ENCODE peak calls at places on chromosomes 12 and 14, in seven cellular contexts. U is DND-41; X is HepG2; J is CD8-positive, alpha-beta T cell; K is uterus; M is small intestine; G is left ventricle myocardium inferior. E is an unnamed sample. For H3K4me1, the result is how much of the 10 kb centered on the place peaks cover.

GRCh38 chr14:93734086-93734822 is 54.0 kb downstream of the PRIMA1 start:
- DNase-seq in U (peak), X (no peak), J (no peak), K (peak), M (no peak), G (no peak), E (peak)

GRCh38 chr14:104394606-104394910 is 185.0 kb upstream of the C14orf180 start:
- DNase-seq in U (peak), X (no peak), J (no peak), K (peak), M (no peak), G (peak), E (peak)

GRCh38 chr12:28767836-28768348 is 381.2 kb upstream of the FAR2 start:
- DNase-seq in U (no peak), X (no peak), J (no peak), K (no peak), M (no peak), G (no peak), E (no peak)

GRCh38 chr14:93648440-93649168 is 139.7 kb downstream of the PRIMA1 start:
- DNase-seq in U (no peak), X (peak), J (no peak), K (no peak), M (peak), G (no peak), E (peak)

GRCh38 chr14:92712654-92713051 is 35.8 kb downstream of the LGMN start:
- DNase-seq in U (no peak), X (no peak), J (no peak), K (no peak), M (no peak), G (no peak), E (no peak)

GRCh38 chr12:18556081-18556645 is 181.6 kb downstream of the PLCZ1 start:
- DNase-seq in U (no peak), X (no peak), J (no peak), K (no peak), M (no peak), G (no peak), E (no peak)

GRCh38 chr12:56084958-56085543 is 5.1 kb downstream of the ERBB3 start:
- DNase-seq in U (peak), X (no peak), J (no peak), K (no peak), M (peak), G (no peak), E (peak)

GRCh38 chr14:73235531-73236155 is 1.7 kb upstream of the PAPLN start:
- DNase-seq in U (no peak), X (no peak), J (no peak), K (no peak), M (peak), G (no peak), E (peak)

GRCh38 chr12:106871477-106871876 is 84.2 kb upstream of the TMEM263 start:
- DNase-seq in U (no peak), X (no peak), J (no peak), K (no peak), M (no peak), G (no peak), E (no peak)

GRCh38 chr12:51281202-51281924 is 11.1 kb upstream of the SMAGP start:
- DNase-seq in U (no peak), X (no peak), J (no peak), K (no peak), M (no peak), G (no peak), E (no peak)

GRCh38 chr12:123267991-123268843 is 3.4 kb downstream of the CDK2AP1 start:
- DNase-seq in U (no peak), X (no peak), J (no peak), K (no peak), M (no peak), G (peak), E (no peak)

GRCh38 chr14:23195552-23196101 is 12.2 kb upstream of the SLC7A8 start:
- DNase-seq in U (no peak), X (peak), J (no peak), K (no peak), M (no peak), G (no peak), E (no peak)

GRCh38 chr12:65827827-65828231 is 3.5 kb downstream of the HMGA2 start:
- DNase-seq in U (no peak), X (peak), J (no peak), K (no peak), M (no peak), G (no peak), E (no peak)

GRCh38 chr12:65832217-65832616 is 7.9 kb downstream of the HMGA2 start:
- DNase-seq in U (no peak), X (no peak), J (no peak), K (no peak), M (no peak), G (no peak), E (no peak)

GRCh38 chr12:65829716-65830115 is 5.4 kb downstream of the HMGA2 start:
- DNase-seq in U (no peak), X (no peak), J (no peak), K (no peak), M (no peak), G (no peak), E (no peak)

GRCh38 chr12:65828711-65829339 is 4.5 kb downstream of the HMGA2 start:
- DNase-seq in U (no peak), X (no peak), J (no peak), K (no peak), M (no peak), G (no peak), E (no peak)

GRCh38 chr12:65830305-65830704 is 6.0 kb downstream of the HMGA2 start:
- DNase-seq in U (no peak), X (no peak), J (no peak), K (no peak), M (no peak), G (no peak), E (no peak)
- H3K4me1 ChIP-seq in U (under half), X (half or more), J (under half), K (under half), M (under half), G (under half), E (under half)

GRCh38 chr14:67359775-67360468 is at the start of the genes ATP6V1D and EIF2S1:
- DNase-seq in U (peak), X (peak), J (peak), K (peak), M (peak), G (peak), E (peak)
- H3K4me1 ChIP-seq in U (half or more), X (under half), J (under half), K (under half), M (under half), G (half or more), E (half or more)

GRCh38 chr14:71089974-71090373 is 182.7 kb downstream of the PCNX1 start:
- DNase-seq in U (no peak), X (no peak), J (no peak), K (no peak), M (no peak), G (no peak), E (no peak)

GRCh38 chr14:71086571-71086970 is 179.3 kb downstream of the PCNX1 start:
- DNase-seq in U (no peak), X (no peak), J (no peak), K (no peak), M (no peak), G (no peak), E (no peak)
- H3K4me1 ChIP-seq in U (under half), X (under half), J (under half), K (under half), M (under half), G (under half), E (under half)

GRCh38 chr12:118682656-118683055 is 298.7 kb upstream of the SRRM4 start:
- DNase-seq in U (no peak), X (no peak), J (no peak), K (no peak), M (no peak), G (no peak), E (no peak)
- H3K4me1 ChIP-seq in U (under half), X (under half), J (under half), K (under half), M (under half), G (under half), E (under half)

GRCh38 chr14:100308112-100308792 is 2.0 kb upstream of the SLC25A29 start:
- DNase-seq in U (no peak), X (no peak), J (no peak), K (no peak), M (no peak), G (no peak), E (no peak)

GRCh38 chr14:100306256-100306505 is at the start of gene SLC25A29:
- DNase-seq in U (no peak), X (no peak), J (no peak), K (no peak), M (no peak), G (no peak), E (no peak)

GRCh38 chr14:100307215-100308111 is 1.2 kb upstream of the SLC25A29 start:
- DNase-seq in U (no peak), X (no peak), J (no peak), K (no peak), M (peak), G (no peak), E (no peak)

GRCh38 chr14:100306506-100307214 is 416 bp upstream of the SLC25A29 start:
- DNase-seq in U (peak), X (peak), J (peak), K (peak), M (peak), G (peak), E (peak)

DNA sequence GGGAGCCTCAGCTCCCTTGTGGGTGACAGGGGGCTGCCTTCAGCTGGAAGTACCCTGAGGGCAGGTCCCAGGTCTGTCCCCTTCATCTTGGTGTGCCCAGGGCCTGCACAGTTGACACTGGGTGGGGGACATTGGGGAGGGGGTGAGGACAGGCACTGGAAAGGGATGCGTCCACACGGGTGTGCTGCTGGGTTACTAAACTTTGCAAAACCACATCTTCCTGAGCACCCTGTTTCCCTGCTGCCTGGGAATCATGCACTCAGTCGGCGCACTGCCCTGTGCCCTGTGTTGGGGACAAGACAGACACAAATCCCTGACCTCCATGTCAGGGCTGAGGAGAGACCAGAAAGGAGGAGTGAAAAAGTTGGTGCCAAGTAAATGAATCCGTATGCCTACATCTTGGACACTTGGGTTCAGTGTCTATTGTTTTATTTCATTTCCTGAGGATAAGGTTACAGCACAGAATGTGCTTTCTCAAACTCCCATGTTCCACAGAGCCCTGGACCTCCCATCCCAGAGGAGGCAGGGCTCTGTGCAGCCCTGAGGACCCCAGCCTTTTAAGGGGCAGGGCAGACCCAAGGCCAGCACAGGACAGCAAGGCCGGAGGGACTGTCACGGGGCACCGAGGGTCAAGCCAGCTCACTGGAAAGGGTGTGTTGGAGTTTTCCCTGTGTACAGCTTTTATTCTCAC is 2.9 kb upstream of the SLC25A29 start:
- DNase-seq in U (no peak), X (no peak), J (no peak), K (no peak), M (no peak), G (no peak), E (no peak)
- H3K4me1 ChIP-seq in U (under half), X (half or more), J (under half), K (under half), M (under half), G (half or more), E (under half)

DNA sequence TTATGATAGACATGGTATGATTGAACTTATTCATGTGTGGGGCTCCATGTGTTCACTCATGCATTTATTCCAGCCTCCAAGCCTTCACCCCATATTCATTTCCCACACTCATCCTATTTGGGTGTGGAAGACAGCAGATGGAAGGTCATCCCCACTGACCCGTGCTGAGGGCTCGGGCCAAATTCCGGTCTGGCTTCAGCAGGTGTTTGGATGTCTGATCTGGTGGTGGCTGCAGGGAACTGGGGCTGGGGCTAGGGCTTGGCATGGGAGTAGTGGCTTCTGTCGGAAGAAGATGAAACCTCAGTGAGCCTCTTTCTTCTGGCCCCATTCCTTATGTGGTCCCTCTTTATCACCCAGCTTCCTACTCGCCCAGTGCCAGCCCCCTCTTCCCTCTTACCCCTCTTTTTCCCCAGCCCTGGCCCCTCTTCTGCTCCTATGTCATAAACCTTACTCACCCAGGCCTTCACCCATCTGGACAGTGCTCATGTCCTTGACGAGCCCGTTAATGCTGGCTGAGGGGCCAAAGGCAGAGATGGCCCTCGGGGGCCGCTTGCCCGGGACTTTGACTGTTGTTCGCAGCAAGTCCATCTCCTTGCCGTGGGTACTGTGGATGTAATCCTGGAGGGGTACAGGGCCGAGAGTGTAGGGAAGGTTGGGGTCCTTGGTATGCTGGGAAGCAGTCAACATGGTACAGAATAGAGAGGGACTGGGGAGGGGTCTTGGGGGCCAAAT is 8.0 kb downstream of the AGAP2 start:
- DNase-seq in U (no peak), X (no peak), J (no peak), K (no peak), M (no peak), G (no peak), E (no peak)
- H3K4me1 ChIP-seq in U (under half), X (under half), J (under half), K (under half), M (under half), G (under half), E (under half)

DNA sequence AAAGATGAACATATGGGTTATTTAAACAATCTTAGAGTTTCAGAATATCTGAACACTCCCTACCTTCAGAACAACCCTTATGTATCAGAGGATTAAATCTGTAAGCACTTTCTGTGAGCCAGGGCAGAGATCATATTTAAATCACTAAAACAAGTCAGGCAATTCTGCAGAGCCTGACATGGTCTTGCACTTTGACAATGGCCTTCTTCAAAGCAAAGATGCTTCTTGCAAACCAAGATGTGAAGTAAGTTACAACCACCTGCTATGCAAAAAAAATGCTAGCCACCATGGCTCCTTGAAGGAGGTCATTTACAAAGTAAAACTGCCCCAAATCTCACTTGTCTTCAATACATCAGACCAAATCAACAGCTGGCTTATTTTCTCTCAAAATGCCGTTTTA is 3.2 kb downstream of the PPP1CC start:
- DNase-seq in U (no peak), X (no peak), J (no peak), K (no peak), M (peak), G (no peak), E (peak)
- H3K4me1 ChIP-seq in U (half or more), X (half or more), J (under half), K (under half), M (under half), G (half or more), E (under half)

GRCh38 chr12:10716277-10716676 is 6.8 kb downstream of the YBX3 start:
- DNase-seq in U (no peak), X (no peak), J (no peak), K (no peak), M (no peak), G (no peak), E (no peak)
- H3K4me1 ChIP-seq in U (half or more), X (under half), J (under half), K (under half), M (under half), G (half or more), E (under half)

GRCh38 chr14:56273949-56274348 is 155.7 kb downstream of the PELI2 start:
- DNase-seq in U (no peak), X (no peak), J (no peak), K (no peak), M (no peak), G (no peak), E (no peak)
- H3K4me1 ChIP-seq in U (under half), X (under half), J (under half), K (under half), M (under half), G (under half), E (under half)

E was measured in Karpas-422.